ENCODE peak calls at places on chromosomes 2 and 18, in six cellular contexts. O, N, A, J, K and I are unnamed samples.

GRCh38 chr2:172680595-172681176 is 55.0 kb upstream of the RAPGEF4 start:
- DNase-seq in O (no peak), N (no peak), A (no peak), J (no peak), K (no peak), I (no peak)

GRCh38 chr2:144596074-144596871 is 76.4 kb upstream of the ZEB2 start:
- DNase-seq in O (peak; percentile 65), N (no peak), A (peak; percentile 19), J (no peak), K (peak; percentile 19), I (no peak)

GRCh38 chr2:121554998-121555397 is 24.3 kb downstream of the RNU4ATAC start:
- DNase-seq in O (no peak), N (no peak), A (no peak), J (no peak), K (no peak), I (no peak)

GRCh38 chr2:25286025-25286400 is 55.7 kb downstream of the DNMT3A start:
- DNase-seq in O (no peak), N (no peak), A (no peak), J (peak; percentile 46), K (peak; percentile 77), I (peak; percentile 60)

GRCh38 chr18:3264362-3264761 is 2.4 kb downstream of the MYL12B start:
- DNase-seq in O (peak; percentile 54), N (no peak), A (no peak), J (no peak), K (no peak), I (no peak)

GRCh38 chr2:42392191-42392590 is 31.2 kb upstream of the COX7A2L start:
- DNase-seq in O (no peak), N (peak; percentile 20), A (no peak), J (no peak), K (no peak), I (no peak)

GRCh38 chr18:9401166-9401565 is 66.6 kb downstream of the TWSG1 start:
- DNase-seq in O (no peak), N (no peak), A (no peak), J (no peak), K (no peak), I (no peak)

GRCh38 chr18:46152436-46152807 is 48.2 kb downstream of the HAUS1 start:
- DNase-seq in O (peak; percentile 52), N (no peak), A (no peak), J (peak; percentile 30), K (no peak), I (no peak)

GRCh38 chr2:145875011-145875410 is 1355.1 kb upstream of the ZEB2 start:
- DNase-seq in O (no peak), N (no peak), A (no peak), J (no peak), K (no peak), I (no peak)

GRCh38 chr2:42049411-42050349 is 1.9 kb downstream of the PKDCC start:
- DNase-seq in O (no peak), N (no peak), A (no peak), J (no peak), K (no peak), I (no peak)

GRCh38 chr2:187580462-187581124 is 26.4 kb upstream of the TFPI start:
- DNase-seq in O (peak; percentile 69), N (no peak), A (no peak), J (no peak), K (no peak), I (no peak)

GRCh38 chr18:76621782-76622495 is 126.9 kb upstream of the ZNF516 start:
- DNase-seq in O (peak; percentile 61), N (no peak), A (no peak), J (no peak), K (no peak), I (no peak)

GRCh38 chr2:11807156-11808015 is 61.0 kb downstream of the LPIN1 start:
- DNase-seq in O (no peak), N (peak; percentile 34), A (no peak), J (no peak), K (no peak), I (no peak)

GRCh38 chr18:10010611-10011015 is 96.8 kb downstream of the VAPA start:
- DNase-seq in O (peak; percentile 64), N (no peak), A (no peak), J (peak; percentile 74), K (no peak), I (peak; percentile 59)

GRCh38 chr18:8391068-8391467 is 218.2 kb upstream of the RAB12 start:
- DNase-seq in O (no peak), N (no peak), A (no peak), J (no peak), K (no peak), I (no peak)

GRCh38 chr2:231961349-231962166 is at the start of gene DIS3L2:
- DNase-seq in O (peak; percentile 83), N (peak; percentile 84), A (peak; percentile 70), J (peak; percentile 85), K (peak; percentile 93), I (peak; percentile 72)
- TF ChIP-seq CTCF in O (no peak), N (no peak), A (no peak), J (no peak), K (no peak), I (no peak)

DNA sequence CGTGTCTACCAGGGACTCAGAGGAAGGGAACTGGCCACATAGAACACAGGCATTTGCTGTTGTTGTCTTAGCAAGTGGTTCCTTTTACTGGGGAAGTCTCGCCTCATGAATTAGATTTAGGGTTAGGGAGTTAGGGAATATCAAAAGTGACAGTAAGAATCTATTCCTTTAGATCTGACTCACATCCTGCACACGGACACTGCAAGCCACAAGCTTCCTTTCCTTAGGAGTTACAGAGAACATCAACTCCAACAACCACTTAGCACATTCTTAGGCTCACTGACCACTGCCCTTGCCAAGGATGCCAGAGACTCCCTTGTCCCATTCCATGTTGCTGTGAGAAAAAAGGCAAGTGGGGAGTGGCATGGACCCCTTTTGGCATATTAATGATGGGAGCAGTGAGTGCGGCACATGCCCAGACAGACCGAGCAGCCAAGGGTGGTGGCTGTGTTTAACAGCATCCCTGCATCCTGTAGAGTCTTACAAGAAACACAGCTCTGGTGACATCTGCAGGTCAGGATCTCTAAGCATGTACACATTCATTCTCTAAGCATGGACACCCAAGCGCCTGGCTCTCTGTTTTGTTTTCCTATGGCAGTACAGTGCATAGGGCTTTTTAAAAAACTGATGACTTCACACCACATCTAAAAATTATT is 745.6 kb upstream of the RAB6C start:
- DNase-seq in O (peak; percentile 57), N (no peak), A (no peak), J (no peak), K (peak; percentile 25), I (peak; percentile 13)
- TF ChIP-seq CTCF in O (peak; percentile 51), N (peak; percentile 42), A (peak; percentile 37), J (no peak), K (peak; percentile 20), I (no peak)

DNA sequence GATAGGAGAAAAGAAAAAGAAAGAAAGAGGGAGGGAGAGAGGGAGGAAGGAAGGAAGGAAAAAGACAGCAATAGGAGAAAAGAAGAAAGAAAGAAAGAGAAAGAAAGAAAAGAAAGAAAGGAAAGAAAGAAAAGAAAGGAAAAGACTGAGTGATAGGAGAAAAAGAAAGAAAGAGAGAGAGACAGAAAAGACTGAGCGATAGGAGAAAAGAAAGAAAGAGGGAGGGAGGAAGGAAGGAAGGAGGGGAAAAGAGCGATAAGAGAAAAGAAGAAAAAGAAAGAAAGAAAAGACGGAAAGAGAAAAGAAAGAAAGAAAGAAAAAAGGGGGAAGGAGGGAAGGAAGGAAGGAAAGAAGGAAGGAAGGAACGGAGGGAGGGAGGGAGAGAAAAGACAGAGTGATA is 216.7 kb downstream of the DOK6 start:
- DNase-seq in O (no peak), N (no peak), A (no peak), J (no peak), K (no peak), I (no peak)
- TF ChIP-seq CTCF in O (no peak), N (no peak), A (no peak), J (no peak), K (no peak), I (no peak)

DNA sequence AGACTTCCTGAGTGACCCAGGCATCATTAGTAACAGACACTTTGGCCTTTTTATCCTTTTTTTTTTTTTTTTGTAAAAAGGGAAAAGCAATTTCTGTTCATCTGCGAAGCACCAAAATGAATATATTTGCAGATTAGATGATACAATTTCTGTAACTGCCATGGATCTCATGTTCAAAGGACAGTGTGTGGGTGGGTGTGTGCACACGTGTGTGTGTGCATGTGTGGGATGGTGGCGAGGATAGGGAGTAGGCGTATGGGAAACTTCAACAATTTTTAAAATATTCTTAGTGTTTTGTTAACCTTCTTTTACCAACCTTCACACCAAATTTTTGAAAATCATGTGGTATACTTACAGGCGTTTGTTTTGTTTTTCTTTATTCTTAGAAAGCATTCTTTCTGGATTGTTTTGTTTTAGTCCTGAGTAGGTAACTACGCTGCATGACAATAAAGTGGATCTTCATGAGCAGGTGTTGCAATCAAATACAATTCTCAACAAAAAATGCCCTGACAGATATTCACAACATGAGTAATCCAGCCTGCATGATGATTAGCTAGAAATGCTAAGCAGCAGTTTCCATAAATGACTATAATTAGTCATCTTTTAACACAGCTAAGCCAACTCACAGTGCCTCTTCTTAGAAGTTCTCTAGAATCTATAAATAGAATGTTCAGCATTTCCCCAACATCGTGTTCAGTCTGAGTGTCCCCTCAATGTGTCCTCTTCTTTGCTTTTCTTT is 53.5 kb upstream of the RMDN2 start:
- DNase-seq in O (peak; percentile 94), N (no peak), A (no peak), J (no peak), K (peak; percentile 65), I (no peak)
- TF ChIP-seq CTCF in O (no peak), N (no peak), A (no peak), J (no peak), K (no peak), I (no peak)

DNA sequence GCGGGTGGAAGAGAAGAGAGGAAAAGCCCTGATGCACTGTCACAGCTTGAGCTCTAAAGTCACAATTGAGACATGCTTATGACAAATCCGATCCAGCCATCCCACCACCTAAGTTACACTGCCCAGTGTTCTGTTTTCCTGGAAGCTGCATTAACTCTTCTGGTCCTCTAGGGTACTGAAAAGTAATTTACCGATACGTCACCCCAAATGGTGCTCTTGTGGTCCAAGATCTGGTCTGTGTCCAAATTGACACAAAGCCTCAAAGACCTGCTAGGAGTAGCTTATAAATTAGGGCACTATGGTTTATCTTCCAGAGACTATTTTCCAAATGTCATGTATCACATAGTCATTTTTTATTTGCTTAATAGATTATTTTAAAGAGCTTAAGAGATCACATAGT is 186.7 kb upstream of the ETAA1 start:
- DNase-seq in O (no peak), N (no peak), A (no peak), J (no peak), K (no peak), I (no peak)
- TF ChIP-seq CTCF in O (peak; percentile 4), N (peak; percentile 59), A (no peak), J (no peak), K (no peak), I (no peak)

DNA sequence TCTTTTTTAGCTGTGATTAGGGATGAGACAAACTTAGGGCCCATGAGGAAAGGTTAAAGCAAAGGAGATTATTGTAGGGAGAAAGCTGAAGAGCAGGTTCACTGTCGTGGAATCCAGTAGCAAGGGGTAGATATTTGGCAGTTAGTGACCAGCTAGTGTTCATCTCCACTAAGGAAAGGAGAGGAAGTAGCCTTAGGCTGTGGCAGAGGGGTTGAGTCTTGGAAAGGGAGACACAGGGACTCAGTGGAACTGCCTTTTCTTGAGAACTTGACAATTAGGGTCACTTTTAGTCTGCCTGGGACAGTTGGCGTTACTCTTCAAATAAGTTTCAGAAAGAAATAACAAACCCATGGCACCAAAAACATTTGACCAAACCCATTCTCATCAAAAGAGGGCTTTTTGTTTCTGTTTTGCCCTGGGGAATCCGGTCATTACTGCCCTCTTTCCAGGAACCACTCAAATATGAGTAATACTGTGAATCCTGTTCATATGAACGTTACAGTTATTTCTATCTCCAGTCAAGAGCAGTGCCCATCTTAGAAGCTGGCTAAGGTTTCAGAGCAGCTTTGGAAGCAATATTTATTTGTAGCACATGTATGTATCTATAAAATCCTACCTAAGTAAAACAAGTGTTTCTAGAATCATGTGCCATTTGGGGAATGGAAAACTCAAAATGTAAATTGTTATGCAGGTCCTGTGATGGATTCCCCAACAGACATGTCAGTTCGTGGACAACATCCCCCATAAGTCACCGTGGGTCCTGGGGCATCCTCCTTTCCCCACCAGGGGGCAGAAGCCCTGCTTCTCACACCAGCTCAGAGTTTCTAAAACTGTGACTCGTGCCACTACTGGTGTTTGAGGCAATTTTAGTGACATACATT is 77.3 kb upstream of the PHLPP1 start:
- DNase-seq in O (peak; percentile 43), N (no peak), A (peak; percentile 15), J (no peak), K (peak; percentile 72), I (peak; percentile 3)
- TF ChIP-seq CTCF in O (peak; percentile 49), N (peak; percentile 64), A (peak; percentile 61), J (peak; percentile 33), K (peak; percentile 56), I (peak; percentile 22)